ENCODE peak calls at places on chromosomes 13 and 19, in seven cellular contexts. L is H9, T is neuronal stem cell, Y is H1, U is mesenchymal stem cell, P is trophoblast cell, M is mesendoderm. C is an unnamed sample.

GRCh38 chr19:31730270-31730669 is 381.0 kb upstream of the TSHZ3 start:
- DNase-seq in L (no peak), T (no peak), Y (no peak), U (no peak), P (no peak), M (peak; percentile 3), C (no peak)

GRCh38 chr13:43830481-43830873 is 43.7 kb upstream of the ENOX1 start:
- DNase-seq in L (no peak), T (no peak), Y (no peak), U (peak; percentile 62), P (peak; percentile 71), M (no peak), C (peak; percentile 79)

GRCh38 chr13:99237981-99238662 is 20.1 kb downstream of the GPR18 start:
- DNase-seq in L (no peak), T (no peak), Y (no peak), U (no peak), P (no peak), M (no peak), C (no peak)

GRCh38 chr19:33339016-33339749 is 34.3 kb upstream of the CEBPG start:
- DNase-seq in L (no peak), T (no peak), Y (no peak), U (no peak), P (peak; percentile 45), M (no peak), C (no peak)

GRCh38 chr13:110767476-110767875 is 54.0 kb downstream of the ING1 start:
- DNase-seq in L (no peak), T (no peak), Y (no peak), U (no peak), P (peak; percentile 54), M (no peak), C (no peak)

GRCh38 chr13:37656247-37656940 is 57.8 kb upstream of the POSTN start:
- DNase-seq in L (no peak), T (no peak), Y (no peak), U (peak; percentile 97), P (peak; percentile 92), M (peak; percentile 68), C (peak; percentile 99)

GRCh38 chr13:74073231-74073630 is 61.0 kb downstream of the KLF12 start:
- DNase-seq in L (no peak), T (no peak), Y (no peak), U (no peak), P (no peak), M (no peak), C (no peak)

GRCh38 chr19:1790054-1790762 is 21.9 kb downstream of the ATP8B3 start:
- DNase-seq in L (no peak), T (no peak), Y (no peak), U (no peak), P (no peak), M (no peak), C (no peak)

GRCh38 chr19:33905937-33906577 is 109.4 kb downstream of the KCTD15 start:
- DNase-seq in L (peak; percentile 87), T (peak; percentile 63), Y (no peak), U (no peak), P (peak; percentile 45), M (peak; percentile 92), C (no peak)

GRCh38 chr19:55090564-55090963 is 14.9 kb downstream of the EPS8L1 start:
- DNase-seq in L (no peak), T (no peak), Y (no peak), U (no peak), P (no peak), M (no peak), C (no peak)

GRCh38 chr13:40137400-40137799 is 481.9 kb downstream of the COG6 start:
- DNase-seq in L (no peak), T (no peak), Y (no peak), U (no peak), P (no peak), M (no peak), C (no peak)

GRCh38 chr13:79724348-79725103 is 243.6 kb downstream of the NDFIP2 start:
- DNase-seq in L (no peak), T (no peak), Y (no peak), U (no peak), P (no peak), M (no peak), C (no peak)

GRCh38 chr13:78182813-78183212 is 264.2 kb upstream of the EDNRB start:
- DNase-seq in L (no peak), T (no peak), Y (no peak), U (no peak), P (no peak), M (no peak), C (no peak)

GRCh38 chr19:48859711-48860572 is 8.5 kb downstream of the PLEKHA4 start:
- DNase-seq in L (peak; percentile 95), T (no peak), Y (no peak), U (no peak), P (peak; percentile 97), M (peak; percentile 77), C (no peak)

GRCh38 chr19:10552596-10553053 is 8.9 kb downstream of the ATG4D start:
- DNase-seq in L (peak; percentile 85), T (no peak), Y (peak; percentile 44), U (peak; percentile 30), P (no peak), M (peak; percentile 79), C (no peak)

GRCh38 chr13:26498524-26499208 is 58.8 kb upstream of the WASF3 start:
- DNase-seq in L (no peak), T (no peak), Y (no peak), U (peak; percentile 9), P (no peak), M (no peak), C (peak; percentile 43)

GRCh38 chr19:29666634-29667389 is 1.6 kb downstream of the PLEKHF1 start:
- DNase-seq in L (peak; percentile 73), T (peak; percentile 29), Y (no peak), U (peak; percentile 83), P (no peak), M (peak; percentile 75), C (peak; percentile 64)

GRCh38 chr19:32651729-32652140 is 23.2 kb downstream of the ANKRD27 start:
- DNase-seq in L (peak; percentile 85), T (peak; percentile 37), Y (peak; percentile 31), U (no peak), P (no peak), M (peak; percentile 90), C (peak; percentile 11)

GRCh38 chr13:101623469-101624209 is 171.2 kb downstream of the ITGBL1 start:
- DNase-seq in L (no peak), T (no peak), Y (no peak), U (peak; percentile 40), P (no peak), M (no peak), C (peak; percentile 24)

GRCh38 chr13:71459708-71460107 is 407.3 kb downstream of the DACH1 start:
- DNase-seq in L (no peak), T (no peak), Y (no peak), U (no peak), P (no peak), M (no peak), C (no peak)

GRCh38 chr19:39154626-39155100 is 29.1 kb downstream of the PAK4 start:
- DNase-seq in L (peak; percentile 66), T (no peak), Y (no peak), U (no peak), P (peak; percentile 91), M (peak; percentile 81), C (no peak)

GRCh38 chr19:10660346-10660745 is 6.2 kb downstream of the ILF3 start:
- DNase-seq in L (no peak), T (no peak), Y (no peak), U (no peak), P (peak; percentile 80), M (no peak), C (no peak)

GRCh38 chr19:44260343-44260681 is 626 bp downstream of the ZNF233 start:
- DNase-seq in L (no peak), T (no peak), Y (no peak), U (no peak), P (no peak), M (peak; percentile 19), C (no peak)

GRCh38 chr19:54677217-54677616 is 14.4 kb downstream of the LILRB4 start:
- DNase-seq in L (no peak), T (no peak), Y (no peak), U (no peak), P (no peak), M (no peak), C (no peak)

GRCh38 chr19:7450243-7451223 is 38.3 kb downstream of the PEX11G start:
- DNase-seq in L (peak; percentile 59), T (peak; percentile 57), Y (no peak), U (peak; percentile 32), P (no peak), M (peak; percentile 47), C (peak; percentile 63)

GRCh38 chr19:33471111-33471996 is 50.2 kb downstream of the PEPD start:
- DNase-seq in L (no peak), T (no peak), Y (no peak), U (no peak), P (no peak), M (no peak), C (no peak)

GRCh38 chr13:97018029-97018819 is 23.9 kb upstream of the OXGR1 start:
- DNase-seq in L (peak; percentile 51), T (no peak), Y (no peak), U (peak; percentile 71), P (peak; percentile 94), M (peak; percentile 91), C (peak; percentile 61)

GRCh38 chr13:23644527-23644926 is 74.3 kb downstream of the TNFRSF19 start:
- DNase-seq in L (no peak), T (no peak), Y (no peak), U (no peak), P (no peak), M (no peak), C (peak; percentile 86)

GRCh38 chr13:77544365-77544764 is 8.9 kb downstream of the SCEL start:
- DNase-seq in L (no peak), T (no peak), Y (no peak), U (peak; percentile 16), P (no peak), M (no peak), C (no peak)

GRCh38 chr19:45819769-45820168 is 4.7 kb upstream of the RSPH6A start:
- DNase-seq in L (no peak), T (no peak), Y (no peak), U (no peak), P (no peak), M (no peak), C (no peak)
- H2AK5ac ChIP-seq in L (no peak overlapping the region), T (no peak overlapping the region), Y (no peak overlapping the region), U (no peak overlapping the region), P (no peak overlapping the region), M (no peak overlapping the region), C (no peak overlapping the region)

DNA sequence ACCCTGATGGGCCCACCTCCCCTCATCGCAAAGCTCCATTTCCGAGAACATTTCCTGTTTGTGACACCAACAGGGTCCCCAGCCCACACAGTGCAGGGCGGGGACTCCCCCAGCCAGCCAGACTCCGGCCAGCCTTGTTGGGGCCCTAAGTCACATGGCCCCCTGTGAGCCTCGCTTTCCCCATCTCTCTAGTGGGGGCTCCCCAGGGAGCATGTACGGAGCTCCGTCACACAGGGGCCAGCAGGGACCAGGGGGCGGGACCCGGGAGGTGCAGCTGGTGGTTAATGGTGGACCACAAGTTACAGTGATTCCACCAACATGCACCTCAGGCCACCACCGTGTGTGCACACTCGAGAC is 1.7 kb downstream of the TBXA2R start:
- DNase-seq in L (no peak), T (no peak), Y (no peak), U (no peak), P (no peak), M (no peak), C (no peak)
- H3K18ac ChIP-seq in L (no peak overlapping the region), T (peak overlapping the region; percentile 38), Y (no peak overlapping the region), U (peak overlapping the region; percentile 18), P (no peak overlapping the region), M (no peak overlapping the region), C (no peak overlapping the region)

GRCh38 chr19:18854982-18855381 is 23.2 kb downstream of the UPF1 start:
- DNase-seq in L (no peak), T (no peak), Y (no peak), U (no peak), P (no peak), M (no peak), C (no peak)
- H2AK5ac ChIP-seq in L (no peak overlapping the region), T (no peak overlapping the region), Y (no peak overlapping the region), U (no peak overlapping the region), P (no peak overlapping the region), M (no peak overlapping the region), C (no peak overlapping the region)

GRCh38 chr13:82165396-82166174 is 1716.7 kb downstream of the SLITRK1 start:
- DNase-seq in L (no peak), T (no peak), Y (no peak), U (no peak), P (no peak), M (no peak), C (no peak)
- H3K18ac ChIP-seq in L (peak overlapping the region; percentile 70), T (peak overlapping the region; percentile 17), Y (no peak overlapping the region), U (no peak overlapping the region), P (no peak overlapping the region), M (no peak overlapping the region), C (no peak overlapping the region)